ENCODE peak calls at places on chromosome 2, in nine cellular contexts. N, T, U, H, O, W, Q, K and I are unnamed samples.

GRCh38 chr2:223930002-223930976 is 14.8 kb downstream of the WDFY1 start:
- DNase-seq in H (no peak), T (peak), Q (no peak), W (no peak), U (peak), K (peak), O (no peak), N (no peak), I (no peak)

GRCh38 chr2:171087547-171087946 is 73.1 kb downstream of the TLK1 start:
- DNase-seq in K (no peak), N (no peak), T (no peak), W (no peak), Q (no peak), U (no peak), O (no peak), H (no peak), I (no peak)

GRCh38 chr2:129760669-129761068 is 218.8 kb upstream of the RAB6C start:
- DNase-seq in K (no peak), H (no peak), T (no peak), Q (no peak), O (no peak), N (no peak), U (no peak), W (no peak), I (no peak)

GRCh38 chr2:133919285-133919684 is 334.6 kb upstream of the MGAT5 start:
- DNase-seq in Q (no peak), U (no peak), O (no peak), W (no peak), N (no peak), T (no peak), K (no peak), H (no peak), I (no peak)

GRCh38 chr2:118049140-118050128 is 35.6 kb upstream of the CCDC93 start:
- DNase-seq in K (no peak), W (no peak), U (no peak), H (no peak), T (no peak), O (no peak), Q (no peak), N (no peak), I (no peak)

GRCh38 chr2:207394812-207395534 is 134.8 kb upstream of the CREB1 start:
- DNase-seq in O (peak), U (no peak), Q (peak), W (peak), K (no peak), H (no peak), N (peak), T (no peak), I (peak)

GRCh38 chr2:97808816-97809215 is 95.4 kb downstream of the ZAP70 start:
- DNase-seq in W (no peak), O (no peak), N (no peak), K (no peak), U (no peak), H (no peak), T (no peak), Q (no peak), I (no peak)

GRCh38 chr2:43559391-43560230 is 36.2 kb downstream of the THADA start:
- DNase-seq in N (no peak), O (no peak), U (no peak), H (no peak), K (no peak), Q (no peak), T (no peak), W (no peak), I (no peak)

GRCh38 chr2:1548910-1549673 is 135.8 kb downstream of the TPO start:
- DNase-seq in U (no peak), O (no peak), H (no peak), W (no peak), K (no peak), Q (no peak), N (no peak), T (no peak), I (no peak)

GRCh38 chr2:166156985-166157490 is 29.2 kb upstream of the SCN1A start:
- DNase-seq in U (no peak), W (no peak), T (no peak), H (no peak), Q (no peak), N (no peak), K (no peak), O (no peak), I (no peak)

GRCh38 chr2:237967463-237967871 is 653 bp downstream of the UBE2F start:
- DNase-seq in O (peak), N (peak), W (peak), U (no peak), K (peak), Q (no peak), H (peak), T (peak), I (no peak)

GRCh38 chr2:191038241-191038725 is 24.3 kb upstream of the STAT1 start:
- DNase-seq in H (no peak), K (no peak), O (peak), W (no peak), N (peak), Q (no peak), T (no peak), U (no peak), I (no peak)

GRCh38 chr2:120863661-120864320 is 128.1 kb downstream of the GLI2 start:
- DNase-seq in T (no peak), Q (no peak), H (no peak), O (peak), U (no peak), K (no peak), W (peak), N (peak), I (no peak)

GRCh38 chr2:237540823-237541222 is 25.6 kb upstream of the PRLH start:
- DNase-seq in N (peak), O (peak), U (no peak), T (no peak), K (no peak), H (no peak), Q (no peak), W (no peak), I (no peak)

GRCh38 chr2:107785756-107786155 is 40.9 kb upstream of the RGPD4 start:
- DNase-seq in O (no peak), U (no peak), H (no peak), K (no peak), T (no peak), N (no peak), W (no peak), Q (no peak), I (no peak)

GRCh38 chr2:143690204-143690603 is 561.0 kb downstream of the ARHGAP15 start:
- DNase-seq in O (no peak), U (no peak), H (no peak), Q (no peak), W (no peak), N (no peak), K (no peak), T (no peak), I (no peak)

GRCh38 chr2:191935247-191935646 is 88.4 kb upstream of the CAVIN2 start:
- DNase-seq in O (no peak), T (no peak), H (peak), Q (no peak), N (peak), W (no peak), U (peak), K (no peak), I (no peak)

GRCh38 chr2:26562811-26563645 is 78.1 kb downstream of the CIB4 start:
- DNase-seq in N (peak), Q (no peak), T (peak), O (no peak), H (peak), W (peak), U (no peak), K (peak), I (no peak)

GRCh38 chr2:44997948-44998347 is 11.3 kb downstream of the SIX2 start:
- DNase-seq in T (peak), U (no peak), K (no peak), H (no peak), O (no peak), W (no peak), N (no peak), Q (no peak), I (no peak)

GRCh38 chr2:66828876-66829275 is 394.0 kb downstream of the MEIS1 start:
- DNase-seq in O (no peak), N (no peak), U (no peak), T (no peak), Q (no peak), H (no peak), W (no peak), K (no peak), I (no peak)

GRCh38 chr2:138494265-138494966 is 7.2 kb upstream of the SPOPL start:
- DNase-seq in K (no peak), T (no peak), N (no peak), H (no peak), U (no peak), Q (no peak), W (no peak), O (no peak), I (no peak)

GRCh38 chr2:238859636-238860347 is 11.9 kb downstream of the TWIST2 start:
- DNase-seq in N (no peak), Q (no peak), T (no peak), H (no peak), O (no peak), W (no peak), K (no peak), U (no peak), I (no peak)

GRCh38 chr2:12636837-12637581 is 79.7 kb upstream of the TRIB2 start:
- DNase-seq in K (no peak), H (no peak), O (no peak), W (no peak), N (peak), U (no peak), Q (no peak), T (no peak), I (no peak)

GRCh38 chr2:118989481-118989880 is 47.5 kb downstream of the MARCO start:
- DNase-seq in U (no peak), W (no peak), H (no peak), K (no peak), Q (no peak), N (no peak), O (no peak), T (no peak), I (no peak)

GRCh38 chr2:151774506-151774905 is 40.2 kb upstream of the NEB start:
- DNase-seq in H (no peak), T (no peak), O (peak), K (no peak), W (peak), U (no peak), N (peak), Q (peak), I (no peak)

GRCh38 chr2:237427807-237428506 is 14.0 kb upstream of the COL6A3 start:
- DNase-seq in K (no peak), U (no peak), N (no peak), W (no peak), H (no peak), T (no peak), Q (no peak), O (no peak), I (no peak)